ENCODE peak calls at places on chromosomes 4 and X, in seven cellular contexts. T, S, N, W, U, M and B are unnamed samples.

GRCh38 chr4:7880681-7881080 is 59.0 kb downstream of the AFAP1 start:
- DNase-seq in T (no peak), S (no peak), N (no peak), W (no peak), U (no peak), M (no peak), B (no peak)

GRCh38 chr4:5160668-5161067 is 109.4 kb downstream of the STK32B start:
- DNase-seq in T (no peak), S (no peak), N (no peak), W (no peak), U (no peak), M (no peak), B (no peak)

GRCh38 chrX:139889760-139890159 is 43.1 kb downstream of the ATP11C start:
- DNase-seq in T (no peak), S (no peak), N (no peak), W (no peak), U (no peak), M (no peak), B (no peak)

GRCh38 chr4:184983660-184984356 is 34.5 kb upstream of the HELT start:
- DNase-seq in T (peak; percentile 37), S (no peak), N (peak; percentile 38), W (peak; percentile 56), U (peak; percentile 88), M (peak; percentile 52), B (no peak)

GRCh38 chrX:32137525-32137924 is 1065.7 kb upstream of the FTHL17 start:
- DNase-seq in T (no peak), S (no peak), N (no peak), W (no peak), U (no peak), M (no peak), B (no peak)

GRCh38 chr4:86011117-86011516 is 348.7 kb downstream of the MAPK10 start:
- DNase-seq in T (no peak), S (no peak), N (no peak), W (peak; percentile 28), U (no peak), M (no peak), B (no peak)

GRCh38 chrX:45885931-45886330 is 659.3 kb downstream of the ZNF674 start:
- DNase-seq in T (no peak), S (no peak), N (no peak), W (no peak), U (no peak), M (no peak), B (no peak)

GRCh38 chrX:118872102-118872566 is 48.5 kb downstream of the ZCCHC12 start:
- DNase-seq in T (no peak), S (no peak), N (no peak), W (no peak), U (no peak), M (peak; percentile 30), B (no peak)

GRCh38 chr4:184265566-184266351 is 48.1 kb upstream of the ENPP6 start:
- DNase-seq in T (no peak), S (no peak), N (no peak), W (no peak), U (no peak), M (no peak), B (no peak)

GRCh38 chr4:172515266-172515879 is 653.2 kb upstream of the GALNT7 start:
- DNase-seq in T (no peak), S (no peak), N (no peak), W (no peak), U (no peak), M (no peak), B (peak; percentile 4)

GRCh38 chr4:40227284-40227683 is 30.5 kb downstream of the RHOH start:
- DNase-seq in T (no peak), S (no peak), N (no peak), W (no peak), U (no peak), M (no peak), B (no peak)

GRCh38 chr4:28313729-28314713 is 1453.4 kb downstream of the STIM2 start:
- DNase-seq in T (no peak), S (no peak), N (no peak), W (no peak), U (no peak), M (no peak), B (no peak)

GRCh38 chr4:78032446-78032845 is 24.7 kb upstream of the FRAS1 start:
- DNase-seq in T (no peak), S (no peak), N (no peak), W (no peak), U (no peak), M (no peak), B (no peak)

GRCh38 chrX:12973561-12974216 is 1.2 kb upstream of the TMSB4X start:
- DNase-seq in T (peak; percentile 58), S (peak; percentile 69), N (no peak), W (no peak), U (peak; percentile 90), M (peak; percentile 38), B (no peak)

GRCh38 chr4:136653640-136654406 is 878.5 kb downstream of the PCDH18 start:
- DNase-seq in T (no peak), S (no peak), N (no peak), W (no peak), U (no peak), M (no peak), B (no peak)

GRCh38 chrX:134933911-134934310 is 56.9 kb upstream of the SMIM10 start:
- DNase-seq in T (no peak), S (no peak), N (no peak), W (no peak), U (no peak), M (no peak), B (no peak)

GRCh38 chr4:104494822-104495559 is at the start of gene CXXC4:
- DNase-seq in T (peak; percentile 24), S (peak; percentile 68), N (peak; percentile 39), W (peak; percentile 67), U (peak; percentile 64), M (peak; percentile 48), B (no peak)

GRCh38 chr4:37601527-37601926 is 84.6 kb downstream of the RELL1 start:
- DNase-seq in T (no peak), S (no peak), N (no peak), W (peak; percentile 59), U (no peak), M (no peak), B (no peak)

GRCh38 chr4:77052352-77052751 is 23.4 kb downstream of the CCNI start:
- DNase-seq in T (peak; percentile 39), S (no peak), N (no peak), W (no peak), U (no peak), M (peak; percentile 42), B (peak; percentile 66)

GRCh38 chr4:6541789-6542188 is 33.2 kb upstream of the MAN2B2 start:
- DNase-seq in T (no peak), S (no peak), N (no peak), W (no peak), U (no peak), M (no peak), B (no peak)

GRCh38 chrX:11137543-11138139 is 26.5 kb downstream of the HCCS start:
- DNase-seq in T (peak; percentile 29), S (no peak), N (no peak), W (no peak), U (no peak), M (no peak), B (no peak)

GRCh38 chrX:15838017-15838416 is 16.6 kb downstream of the AP1S2 start:
- DNase-seq in T (peak; percentile 4), S (no peak), N (no peak), W (no peak), U (no peak), M (no peak), B (no peak)

GRCh38 chr4:189858445-189858844 is 82.2 kb upstream of the FRG1 start:
- DNase-seq in T (no peak), S (no peak), N (no peak), W (no peak), U (no peak), M (no peak), B (no peak)

GRCh38 chr4:2843909-2844584 is 403 bp downstream of the ADD1 start:
- DNase-seq in T (no peak), S (peak; percentile 79), N (no peak), W (peak; percentile 62), U (peak; percentile 90), M (peak; percentile 48), B (no peak)

GRCh38 chr4:1376391-1376840 is 29.4 kb downstream of the UVSSA start:
- DNase-seq in T (no peak), S (peak; percentile 56), N (no peak), W (no peak), U (peak; percentile 69), M (no peak), B (no peak)

GRCh38 chr4:797066-797465 is 28.9 kb downstream of the CPLX1 start:
- DNase-seq in T (no peak), S (no peak), N (no peak), W (no peak), U (no peak), M (no peak), B (no peak)

GRCh38 chr4:101355767-101356702 is 8.7 kb upstream of the PPP3CA start:
- DNase-seq in T (no peak), S (no peak), N (no peak), W (no peak), U (no peak), M (no peak), B (no peak)

GRCh38 chr4:101355246-101355645 is 7.9 kb upstream of the PPP3CA start:
- DNase-seq in T (no peak), S (no peak), N (no peak), W (no peak), U (no peak), M (no peak), B (no peak)

GRCh38 chr4:101356928-101357327 is 9.6 kb upstream of the PPP3CA start:
- DNase-seq in T (no peak), S (no peak), N (no peak), W (no peak), U (no peak), M (no peak), B (no peak)

GRCh38 chr4:101357751-101358150 is 10.4 kb upstream of the PPP3CA start:
- DNase-seq in T (no peak), S (no peak), N (no peak), W (no peak), U (no peak), M (no peak), B (no peak)
- H3K27ac ChIP-seq in T (no peak overlapping the region), S (no peak overlapping the region), N (no peak overlapping the region), W (no peak overlapping the region), U (no peak overlapping the region), M (no peak overlapping the region), B (no peak overlapping the region)

GRCh38 chrX:16874458-16875095 is 4.4 kb upstream of the RBBP7 start:
- DNase-seq in T (no peak), S (no peak), N (no peak), W (no peak), U (no peak), M (no peak), B (no peak)
- H3K27me3 ChIP-seq in T (no peaks in the 10 kb centered on the region), S (no peaks in the 10 kb centered on the region), N (peaks cover 63% of the 10 kb centered on the region), W (no peaks in the 10 kb centered on the region), U (peaks cover 21% of the 10 kb centered on the region), M (no peaks in the 10 kb centered on the region), B (no peaks in the 10 kb centered on the region)

DNA sequence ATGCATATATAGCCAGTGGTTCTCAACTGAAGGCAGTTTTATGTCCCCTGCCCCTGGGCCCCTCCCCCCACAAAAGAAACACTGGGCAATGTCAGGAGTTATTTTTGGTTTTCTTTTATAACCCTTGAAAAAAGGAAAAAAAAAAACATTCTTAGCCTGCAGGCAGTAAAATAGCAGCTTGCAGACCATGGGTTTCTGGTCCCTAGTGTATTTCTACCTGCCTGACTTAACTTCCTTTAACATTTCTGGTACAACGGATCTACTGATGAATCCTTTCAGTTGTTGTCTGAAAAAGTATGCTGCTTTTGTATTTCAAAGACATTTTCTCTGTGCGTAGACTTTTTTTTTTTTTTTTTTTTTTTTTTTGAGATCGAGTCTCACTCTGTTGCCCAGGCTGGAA is 11.1 kb upstream of the FAM200B start:
- DNase-seq in T (no peak), S (no peak), N (no peak), W (no peak), U (no peak), M (no peak), B (no peak)
- H3K4me1 ChIP-seq in T (no peaks in the 10 kb centered on the region), S (peaks cover 7% of the 10 kb centered on the region), N (no peaks in the 10 kb centered on the region), W (no peaks in the 10 kb centered on the region), U (peaks cover 53% of the 10 kb centered on the region), M (peaks cover 2% of the 10 kb centered on the region), B (no peaks in the 10 kb centered on the region)

GRCh38 chrX:41441934-41442823 is 5.0 kb upstream of the NYX start:
- DNase-seq in T (peak; percentile 87), S (peak; percentile 93), N (peak; percentile 72), W (peak; percentile 91), U (peak; percentile 96), M (peak; percentile 87), B (no peak)
- H3K27ac ChIP-seq in T (no peak overlapping the region), S (peak overlapping the region; percentile 71), N (no peak overlapping the region), W (peak overlapping the region; percentile 75), U (peak overlapping the region; percentile 53), M (peak overlapping the region; percentile 87), B (no peak overlapping the region)